ENCODE peak calls at places on chromosomes 13 and 19, in four cellular contexts. One of them, this sample, is unnamed.

GRCh38 chr13:107348471-107348870 is 780.5 kb upstream of the ARGLU1 start:
- DNase-seq in WTC11: no peak
- DNase-seq in cardiac fibroblast: peak; percentile 32
- DNase-seq in fibroblast of pulmonary artery: peak; percentile 55
- DNase-seq in this sample: no peak

GRCh38 chr13:97076898-97077297 is 82.6 kb upstream of the OXGR1 start:
- DNase-seq in WTC11: no peak
- DNase-seq in cardiac fibroblast: peak; percentile 71
- DNase-seq in fibroblast of pulmonary artery: peak; percentile 76
- DNase-seq in this sample: no peak

GRCh38 chr19:11754663-11755062 is 12.1 kb upstream of the ZNF441 start:
- DNase-seq in WTC11: no peak
- DNase-seq in cardiac fibroblast: no peak
- DNase-seq in fibroblast of pulmonary artery: no peak
- DNase-seq in this sample: no peak

GRCh38 chr13:86882835-86883234 is 788.3 kb upstream of the SLITRK5 start:
- DNase-seq in WTC11: no peak
- DNase-seq in cardiac fibroblast: no peak
- DNase-seq in fibroblast of pulmonary artery: no peak
- DNase-seq in this sample: no peak

GRCh38 chr13:37446503-37446902 is 152.1 kb downstream of the POSTN start:
- DNase-seq in WTC11: no peak
- DNase-seq in cardiac fibroblast: peak; percentile 90
- DNase-seq in fibroblast of pulmonary artery: peak; percentile 90
- DNase-seq in this sample: no peak

GRCh38 chr19:41327076-41327475 is 17.1 kb downstream of the CCDC97 start:
- DNase-seq in WTC11: no peak
- DNase-seq in cardiac fibroblast: no peak
- DNase-seq in fibroblast of pulmonary artery: no peak
- DNase-seq in this sample: no peak

GRCh38 chr13:25887962-25888655 is 163.7 kb downstream of the SHISA2 start:
- DNase-seq in WTC11: no peak
- DNase-seq in cardiac fibroblast: no peak
- DNase-seq in fibroblast of pulmonary artery: no peak
- DNase-seq in this sample: no peak

GRCh38 chr13:112793545-112794445 is 104.0 kb downstream of the ATP11A start:
- DNase-seq in WTC11: peak; percentile 8
- DNase-seq in cardiac fibroblast: no peak
- DNase-seq in fibroblast of pulmonary artery: no peak
- DNase-seq in this sample: no peak

GRCh38 chr13:46639033-46639981 is 86.3 kb downstream of the LRCH1 start:
- DNase-seq in WTC11: no peak
- DNase-seq in cardiac fibroblast: no peak
- DNase-seq in fibroblast of pulmonary artery: no peak
- DNase-seq in this sample: peak; percentile 23

GRCh38 chr19:47422417-47423163 is 3.3 kb upstream of the MEIS3 start:
- DNase-seq in WTC11: no peak
- DNase-seq in cardiac fibroblast: no peak
- DNase-seq in fibroblast of pulmonary artery: no peak
- DNase-seq in this sample: no peak

GRCh38 chr13:82292334-82292733 is 1589.9 kb downstream of the SLITRK1 start:
- DNase-seq in WTC11: no peak
- DNase-seq in cardiac fibroblast: no peak
- DNase-seq in fibroblast of pulmonary artery: no peak
- DNase-seq in this sample: no peak

GRCh38 chr19:2333807-2334211 is 5.3 kb downstream of the SPPL2B start:
- DNase-seq in WTC11: no peak
- DNase-seq in cardiac fibroblast: no peak
- DNase-seq in fibroblast of pulmonary artery: no peak
- DNase-seq in this sample: no peak

GRCh38 chr13:31793246-31793645 is 53.9 kb downstream of the RXFP2 start:
- DNase-seq in WTC11: no peak
- DNase-seq in cardiac fibroblast: peak; percentile 24
- DNase-seq in fibroblast of pulmonary artery: no peak
- DNase-seq in this sample: no peak

GRCh38 chr13:65748227-65748626 is 1481.9 kb downstream of the PCDH9 start:
- DNase-seq in WTC11: no peak
- DNase-seq in cardiac fibroblast: no peak
- DNase-seq in fibroblast of pulmonary artery: no peak
- DNase-seq in this sample: no peak

GRCh38 chr19:12886943-12887747 is at the start of gene KLF1:
- DNase-seq in WTC11: no peak
- DNase-seq in cardiac fibroblast: no peak
- DNase-seq in fibroblast of pulmonary artery: no peak
- DNase-seq in this sample: no peak

GRCh38 chr13:89136678-89137077 is 1465.5 kb downstream of the SLITRK5 start:
- DNase-seq in WTC11: no peak
- DNase-seq in cardiac fibroblast: no peak
- DNase-seq in fibroblast of pulmonary artery: no peak
- DNase-seq in this sample: no peak

GRCh38 chr13:62209539-62209938 is 793.9 kb upstream of the PCDH20 start:
- DNase-seq in WTC11: no peak
- DNase-seq in cardiac fibroblast: no peak
- DNase-seq in fibroblast of pulmonary artery: no peak
- DNase-seq in this sample: no peak

GRCh38 chr19:42269518-42270345 is 680 bp downstream of the CIC start:
- DNase-seq in WTC11: no peak
- DNase-seq in cardiac fibroblast: no peak
- DNase-seq in fibroblast of pulmonary artery: no peak
- DNase-seq in this sample: no peak

GRCh38 chr13:94707400-94708021 is 4.8 kb downstream of the SOX21 start:
- DNase-seq in WTC11: peak; percentile 64
- DNase-seq in cardiac fibroblast: no peak
- DNase-seq in fibroblast of pulmonary artery: no peak
- DNase-seq in this sample: peak; percentile 55

GRCh38 chr19:34345934-34346333 is 19.1 kb upstream of the GPI start:
- DNase-seq in WTC11: peak; percentile 89
- DNase-seq in cardiac fibroblast: peak; percentile 71
- DNase-seq in fibroblast of pulmonary artery: peak; percentile 71
- DNase-seq in this sample: peak; percentile 71

GRCh38 chr19:2594319-2594718 is 108.2 kb downstream of the GNG7 start:
- DNase-seq in WTC11: no peak
- DNase-seq in cardiac fibroblast: no peak
- DNase-seq in fibroblast of pulmonary artery: no peak
- DNase-seq in this sample: no peak

GRCh38 chr13:111926501-111927180 is 140.3 kb upstream of the SOX1 start:
- DNase-seq in WTC11: no peak
- DNase-seq in cardiac fibroblast: no peak
- DNase-seq in fibroblast of pulmonary artery: no peak
- DNase-seq in this sample: no peak

GRCh38 chr13:60441761-60442160 is 44.7 kb downstream of the TDRD3 start:
- DNase-seq in WTC11: no peak
- DNase-seq in cardiac fibroblast: no peak
- DNase-seq in fibroblast of pulmonary artery: no peak
- DNase-seq in this sample: no peak

GRCh38 chr19:7242601-7243258 is 51.5 kb downstream of the INSR start:
- DNase-seq in WTC11: no peak
- DNase-seq in cardiac fibroblast: peak; percentile 71
- DNase-seq in fibroblast of pulmonary artery: peak; percentile 66
- DNase-seq in this sample: no peak

GRCh38 chr13:29081036-29081435 is 260.9 kb downstream of the MTUS2 start:
- DNase-seq in WTC11: no peak
- DNase-seq in cardiac fibroblast: peak; percentile 2
- DNase-seq in fibroblast of pulmonary artery: no peak
- DNase-seq in this sample: no peak

GRCh38 chr13:85243831-85244230 is 555.4 kb downstream of the SLITRK6 start:
- DNase-seq in WTC11: no peak
- DNase-seq in cardiac fibroblast: peak; percentile 59
- DNase-seq in fibroblast of pulmonary artery: peak; percentile 31
- DNase-seq in this sample: no peak

GRCh38 chr19:16325671-16326400 is 1.2 kb downstream of the KLF2 start:
- DNase-seq in WTC11: peak; percentile 79
- DNase-seq in cardiac fibroblast: peak; percentile 63
- DNase-seq in fibroblast of pulmonary artery: peak; percentile 59
- DNase-seq in this sample: peak; percentile 59

GRCh38 chr19:13974073-13974472 is 21.8 kb downstream of the DCAF15 start:
- DNase-seq in WTC11: peak; percentile 84
- DNase-seq in cardiac fibroblast: no peak
- DNase-seq in fibroblast of pulmonary artery: peak; percentile 23
- DNase-seq in this sample: peak; percentile 68

GRCh38 chr19:2047449-2048103 is 3.5 kb downstream of the MKNK2 start:
- DNase-seq in WTC11: no peak
- DNase-seq in cardiac fibroblast: peak; percentile 50
- DNase-seq in fibroblast of pulmonary artery: no peak
- DNase-seq in this sample: no peak

GRCh38 chr19:28026636-28027035 is 1186.3 kb downstream of the UQCRFS1 start:
- DNase-seq in WTC11: no peak
- DNase-seq in cardiac fibroblast: no peak
- DNase-seq in fibroblast of pulmonary artery: no peak
- DNase-seq in this sample: no peak

GRCh38 chr19:13162749-13163608 is 12.8 kb downstream of the IER2 start:
- DNase-seq in WTC11: peak; percentile 96
- DNase-seq in cardiac fibroblast: peak; percentile 99
- DNase-seq in fibroblast of pulmonary artery: peak; percentile 99
- DNase-seq in this sample: peak; percentile 95

GRCh38 chr19:43438291-43439162 is 23.8 kb downstream of the TEX101 start:
- DNase-seq in WTC11: no peak
- DNase-seq in cardiac fibroblast: peak; percentile 82
- DNase-seq in fibroblast of pulmonary artery: peak; percentile 88
- DNase-seq in this sample: no peak

GRCh38 chr13:44300895-44301638 is 72.6 kb upstream of the SERP2 start:
- DNase-seq in WTC11: no peak
- DNase-seq in cardiac fibroblast: peak; percentile 83
- DNase-seq in fibroblast of pulmonary artery: peak; percentile 88
- DNase-seq in this sample: no peak

GRCh38 chr19:17488593-17489391 is 18.5 kb downstream of the SLC27A1 start:
- DNase-seq in WTC11: peak; percentile 99
- DNase-seq in cardiac fibroblast: no peak
- DNase-seq in fibroblast of pulmonary artery: peak; percentile 34
- DNase-seq in this sample: peak; percentile 94
- TF ChIP-seq CTCF in WTC11: peak; percentile 30
- TF ChIP-seq CTCF in cardiac fibroblast: no peak
- TF ChIP-seq CTCF in fibroblast of pulmonary artery: no peak
- TF ChIP-seq CTCF in this sample: peak; percentile 25

GRCh38 chr19:8698433-8699063 is at the start of gene ACTL9:
- DNase-seq in WTC11: no peak
- DNase-seq in cardiac fibroblast: no peak
- DNase-seq in fibroblast of pulmonary artery: no peak
- DNase-seq in this sample: no peak

GRCh38 chr19:8699908-8700307 is 1.3 kb upstream of the ACTL9 start:
- DNase-seq in WTC11: no peak
- DNase-seq in cardiac fibroblast: no peak
- DNase-seq in fibroblast of pulmonary artery: no peak
- DNase-seq in this sample: no peak

GRCh38 chr19:8695911-8696310 is 2.7 kb downstream of the ACTL9 start:
- DNase-seq in WTC11: no peak
- DNase-seq in cardiac fibroblast: no peak
- DNase-seq in fibroblast of pulmonary artery: no peak
- DNase-seq in this sample: no peak

GRCh38 chr19:8696993-8697392 is 1.6 kb downstream of the ACTL9 start:
- DNase-seq in WTC11: no peak
- DNase-seq in cardiac fibroblast: no peak
- DNase-seq in fibroblast of pulmonary artery: no peak
- DNase-seq in this sample: no peak

GRCh38 chr19:8697671-8698432 is 743 bp downstream of the ACTL9 start:
- DNase-seq in WTC11: peak; percentile 68
- DNase-seq in cardiac fibroblast: no peak
- DNase-seq in fibroblast of pulmonary artery: no peak
- DNase-seq in this sample: peak; percentile 24
- TF ChIP-seq CTCF in WTC11: no peak
- TF ChIP-seq CTCF in cardiac fibroblast: no peak
- TF ChIP-seq CTCF in fibroblast of pulmonary artery: no peak
- TF ChIP-seq CTCF in this sample: no peak

DNA sequence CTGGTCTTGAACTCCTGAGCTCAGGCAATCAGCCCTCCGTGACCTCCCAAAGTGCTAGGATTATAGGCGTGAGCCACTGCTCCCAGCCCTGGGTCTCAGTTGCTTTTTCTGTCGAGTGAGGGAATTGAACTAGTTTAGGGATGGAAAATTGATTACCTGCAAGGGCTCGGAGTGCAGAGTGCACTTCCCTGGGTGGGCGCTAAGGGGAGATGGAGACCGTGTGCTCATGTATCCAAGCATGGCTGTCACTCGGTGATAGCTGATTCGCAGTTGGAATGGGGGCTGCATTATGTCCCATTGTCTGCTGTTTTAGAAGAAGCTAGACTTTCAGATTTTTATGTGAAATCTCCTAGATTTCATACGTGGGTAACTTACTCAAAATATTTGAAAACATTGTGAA is 139.9 kb upstream of the RFC3 start:
- DNase-seq in WTC11: no peak
- DNase-seq in cardiac fibroblast: no peak
- DNase-seq in fibroblast of pulmonary artery: no peak
- DNase-seq in this sample: no peak
- TF ChIP-seq CTCF in WTC11: no peak
- TF ChIP-seq CTCF in cardiac fibroblast: no peak
- TF ChIP-seq CTCF in fibroblast of pulmonary artery: no peak
- TF ChIP-seq CTCF in this sample: no peak

GRCh38 chr13:27562457-27562856 is 57.9 kb downstream of the LNX2 start:
- DNase-seq in WTC11: no peak
- DNase-seq in cardiac fibroblast: no peak
- DNase-seq in fibroblast of pulmonary artery: no peak
- DNase-seq in this sample: no peak
- TF ChIP-seq CTCF in WTC11: no peak
- TF ChIP-seq CTCF in cardiac fibroblast: no peak
- TF ChIP-seq CTCF in fibroblast of pulmonary artery: no peak
- TF ChIP-seq CTCF in this sample: no peak

GRCh38 chr19:49441960-49442350 is 628 bp upstream of the SLC17A7 start:
- DNase-seq in WTC11: no peak
- DNase-seq in cardiac fibroblast: no peak
- DNase-seq in fibroblast of pulmonary artery: no peak
- DNase-seq in this sample: no peak
- TF ChIP-seq CTCF in WTC11: no peak
- TF ChIP-seq CTCF in cardiac fibroblast: no peak
- TF ChIP-seq CTCF in fibroblast of pulmonary artery: no peak
- TF ChIP-seq CTCF in this sample: no peak

DNA sequence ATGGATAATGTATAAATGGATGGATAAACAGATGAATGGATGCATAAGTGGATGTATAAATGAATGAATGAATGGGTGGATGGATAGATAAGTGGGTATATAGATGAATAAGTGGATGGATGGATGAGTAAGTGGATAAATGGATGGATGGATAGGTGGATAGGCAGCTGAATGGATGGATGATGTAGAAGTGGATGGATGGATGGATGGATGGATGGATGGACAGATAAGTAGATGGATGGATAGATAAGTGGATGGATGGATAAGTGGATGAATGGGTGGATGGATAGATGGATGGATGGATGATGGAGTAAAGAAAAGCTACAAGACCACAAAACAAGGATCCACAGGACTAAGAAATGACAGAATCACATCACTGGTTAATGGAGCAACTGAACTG is 9.0 kb upstream of the COMP start:
- DNase-seq in WTC11: no peak
- DNase-seq in cardiac fibroblast: no peak
- DNase-seq in fibroblast of pulmonary artery: no peak
- DNase-seq in this sample: no peak
- TF ChIP-seq CTCF in WTC11: no peak
- TF ChIP-seq CTCF in cardiac fibroblast: no peak
- TF ChIP-seq CTCF in fibroblast of pulmonary artery: no peak
- TF ChIP-seq CTCF in this sample: no peak